ENCODE peak calls at places on chromosomes 5 and 9, in four cellular contexts. M, O, Z and H are unnamed samples.

GRCh38 chr5:141135030-141135717 is at the start of gene PCDHB5:
- DNase-seq in M (peak), O (peak), Z (no peak), H (no peak)

GRCh38 chr9:112562235-112562958 is 75.8 kb downstream of the KIAA1958 start:
- DNase-seq in M (no peak), O (no peak), Z (no peak), H (no peak)

GRCh38 chr5:150114773-150115408 is 28.5 kb upstream of the CSF1R start:
- DNase-seq in M (no peak), O (no peak), Z (peak), H (no peak)

GRCh38 chr5:33828611-33829286 is 63.0 kb downstream of the ADAMTS12 start:
- DNase-seq in M (no peak), O (no peak), Z (no peak), H (no peak)

GRCh38 chr5:170121321-170121720 is 15.6 kb downstream of the FOXI1 start:
- DNase-seq in M (peak), O (peak), Z (no peak), H (no peak)

GRCh38 chr5:42656661-42657035 is 100.0 kb upstream of the CCDC152 start:
- DNase-seq in M (peak), O (peak), Z (no peak), H (no peak)

GRCh38 chr9:30239875-30240274 is 2144.6 kb upstream of the ACO1 start:
- DNase-seq in M (no peak), O (no peak), Z (no peak), H (no peak)

GRCh38 chr9:123964756-123965155 is 34.8 kb upstream of the DENND1A start:
- DNase-seq in M (no peak), O (no peak), Z (no peak), H (no peak)

GRCh38 chr5:134026521-134027202 is 21.9 kb upstream of the VDAC1 start:
- DNase-seq in M (peak), O (peak), Z (peak), H (no peak)

GRCh38 chr5:9268226-9268625 is 277.6 kb downstream of the SEMA5A start:
- DNase-seq in M (peak), O (no peak), Z (no peak), H (no peak)

GRCh38 chr9:109975574-109976327 is 195.8 kb downstream of the PALM2AKAP2 start:
- DNase-seq in M (peak), O (no peak), Z (no peak), H (no peak)

GRCh38 chr5:4994994-4995393 is 145.1 kb upstream of the ADAMTS16 start:
- DNase-seq in M (peak), O (peak), Z (no peak), H (no peak)

GRCh38 chr9:115593587-115594091 is 475.7 kb upstream of the TNC start:
- DNase-seq in M (peak), O (peak), Z (no peak), H (no peak)

GRCh38 chr5:69217154-69217731 is 17.4 kb upstream of the CDK7 start:
- DNase-seq in M (no peak), O (no peak), Z (peak), H (no peak)

GRCh38 chr9:105444130-105444529 is 3.7 kb upstream of the FSD1L start:
- DNase-seq in M (no peak), O (peak), Z (no peak), H (no peak)

GRCh38 chr5:140240987-140241706 is 61.8 kb downstream of the PFDN1 start:
- DNase-seq in M (peak), O (peak), Z (peak), H (peak)

GRCh38 chr9:92333288-92333634 is 7.5 kb downstream of the CENPP start:
- DNase-seq in M (no peak), O (no peak), Z (no peak), H (no peak)

GRCh38 chr5:138458856-138459255 is 6.4 kb upstream of the EGR1 start:
- DNase-seq in M (no peak), O (no peak), Z (no peak), H (no peak)

DNA sequence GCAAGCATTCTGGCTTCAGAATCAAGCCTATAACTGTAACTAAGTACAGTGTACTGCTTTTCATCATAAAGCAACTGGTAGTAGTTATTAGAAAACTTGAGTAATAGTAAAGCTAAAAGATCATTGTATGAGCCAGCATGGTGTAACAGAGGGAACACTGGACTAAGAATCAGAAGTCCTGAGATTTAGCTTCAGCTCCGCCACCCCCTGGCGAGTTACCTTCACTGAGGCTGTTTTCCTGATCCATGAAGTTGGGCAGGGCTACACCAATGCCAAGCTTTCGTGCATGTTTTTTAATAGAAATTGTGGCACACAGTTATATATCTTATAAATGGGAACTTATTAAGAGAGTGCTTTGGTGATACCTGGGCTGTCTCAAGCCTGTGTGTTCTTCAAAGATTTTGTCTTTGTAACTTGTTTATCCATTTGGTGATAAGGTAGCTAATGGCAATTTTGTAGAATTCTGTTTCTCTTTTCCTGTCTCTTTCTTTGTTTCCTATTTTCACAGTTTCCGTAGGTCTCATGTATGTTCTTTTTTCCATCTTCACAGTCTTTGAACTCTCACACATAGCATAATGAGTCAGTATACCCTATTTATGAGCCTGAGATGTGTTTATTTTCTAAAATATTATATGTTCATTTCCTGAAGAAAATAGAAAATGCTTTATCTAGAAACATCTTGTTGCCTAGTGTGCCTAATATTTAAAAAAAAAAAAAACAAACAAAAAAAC is 102.3 kb downstream of the GDNF start:
- DNase-seq in M (no peak), O (no peak), Z (no peak), H (no peak)
- H3K4me3 ChIP-seq in M (no peak), O (no peak), Z (no peak), H (no peak)

DNA sequence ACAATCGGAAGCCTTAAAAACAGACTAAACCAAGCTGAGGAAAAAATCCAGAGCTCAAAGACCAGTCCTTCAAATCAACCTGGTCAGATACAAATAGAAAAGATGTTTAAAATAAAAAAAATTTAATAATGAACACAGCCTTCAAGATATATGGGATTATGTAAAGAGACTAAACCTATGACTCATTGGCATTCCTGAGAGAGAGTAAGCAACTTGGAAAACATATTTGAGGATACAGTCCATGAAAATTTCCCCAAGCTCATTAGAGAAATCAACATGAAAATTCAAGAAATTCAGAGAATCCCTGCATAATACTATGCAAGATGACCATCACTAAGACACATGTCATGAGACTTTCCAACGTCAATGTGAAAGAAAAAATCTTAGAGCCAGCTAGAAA is 513.0 kb upstream of the PTGER4 start:
- DNase-seq in M (peak), O (peak), Z (no peak), H (no peak)
- TF ChIP-seq CTCF in M (no peak), O (no peak), Z (no peak), H (no peak)

DNA sequence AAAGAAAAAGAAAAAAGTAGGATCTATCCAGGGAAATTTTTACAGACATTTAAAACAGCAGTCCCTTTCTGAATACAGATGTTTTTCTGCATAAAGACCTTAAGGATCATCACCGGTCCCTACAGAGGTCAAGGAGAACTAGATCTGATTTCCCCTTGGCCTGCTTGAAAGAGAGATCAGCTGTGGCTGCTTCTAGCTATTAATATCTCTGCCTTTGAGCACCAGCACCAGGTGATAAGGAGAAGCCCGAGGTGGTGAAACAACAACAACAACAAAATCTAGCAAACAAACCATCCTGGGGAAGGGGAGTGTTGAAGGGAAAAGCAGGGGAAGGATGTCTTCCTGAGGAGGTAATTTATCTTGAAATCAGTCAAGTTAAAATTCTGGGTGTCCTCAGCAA is 42.1 kb downstream of the ZNF366 start:
- DNase-seq in M (no peak), O (no peak), Z (no peak), H (no peak)
- H3K4me3 ChIP-seq in M (no peak), O (no peak), Z (no peak), H (no peak)

GRCh38 chr5:94157704-94158608 is 416.6 kb upstream of the POU5F2 start:
- DNase-seq in M (peak), O (no peak), Z (no peak), H (no peak)
- TF ChIP-seq CTCF in M (peak), O (no peak), Z (no peak), H (no peak)

GRCh38 chr9:76835571-76836283 is 70.2 kb downstream of the PRUNE2 start:
- DNase-seq in M (peak), O (peak), Z (no peak), H (no peak)
- H3K4me3 ChIP-seq in M (peak), O (no peak), Z (no peak), H (peak)

DNA sequence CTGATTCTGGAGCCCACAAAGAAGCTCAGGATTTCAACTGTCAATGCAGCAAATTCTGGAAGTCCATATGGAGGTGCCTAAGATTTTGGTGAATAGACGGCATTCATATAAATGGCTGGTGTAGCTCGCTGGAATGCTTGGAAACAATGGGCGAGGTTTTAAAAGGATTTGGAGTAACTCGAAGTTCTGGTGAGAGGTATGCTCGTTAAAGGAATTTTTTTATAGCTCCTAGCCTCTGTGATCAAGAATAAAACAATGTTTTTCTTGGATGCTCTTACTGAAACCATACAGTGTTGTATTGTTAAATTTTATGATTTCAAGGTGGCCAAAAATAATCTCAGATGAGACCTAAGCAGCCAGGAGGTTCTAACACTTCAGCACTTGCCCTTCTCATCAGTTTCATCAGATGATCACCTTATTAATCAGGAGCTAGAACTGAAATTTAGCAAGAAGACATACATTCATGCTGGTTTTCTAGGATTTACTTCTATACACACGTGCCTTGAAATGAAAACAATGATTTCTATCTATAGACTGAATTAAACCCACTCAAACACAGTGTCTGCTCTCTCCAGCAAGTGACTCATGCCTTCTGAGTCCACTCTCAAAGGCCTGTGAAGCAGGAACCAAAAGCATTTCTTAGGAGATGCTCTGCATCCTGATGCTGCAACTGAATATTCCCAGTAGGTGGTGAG is 79.2 kb downstream of the OTULIN start:
- DNase-seq in M (peak), O (no peak), Z (no peak), H (no peak)
- TF ChIP-seq CTCF in M (no peak), O (no peak), Z (no peak), H (no peak)

GRCh38 chr5:126868961-126869451 is 92.1 kb downstream of the LMNB1 start:
- DNase-seq in M (no peak), O (peak), Z (no peak), H (no peak)
- H3K4me3 ChIP-seq in M (peak), O (no peak), Z (peak), H (peak)

GRCh38 chr5:35440409-35440808 is 177.3 kb upstream of the SPEF2 start:
- DNase-seq in M (no peak), O (no peak), Z (no peak), H (no peak)

GRCh38 chr5:35438288-35438687 is 179.4 kb upstream of the SPEF2 start:
- DNase-seq in M (no peak), O (no peak), Z (no peak), H (no peak)

GRCh38 chr5:35438786-35439185 is 178.9 kb upstream of the SPEF2 start:
- DNase-seq in M (no peak), O (peak), Z (no peak), H (no peak)

GRCh38 chr5:35430381-35431162 is 187.1 kb upstream of the SPEF2 start:
- DNase-seq in M (no peak), O (peak), Z (no peak), H (no peak)

GRCh38 chr5:35436441-35437057 is 181.1 kb upstream of the SPEF2 start:
- DNase-seq in M (peak), O (peak), Z (no peak), H (no peak)
- TF ChIP-seq CTCF in M (peak), O (peak), Z (peak), H (peak)

DNA sequence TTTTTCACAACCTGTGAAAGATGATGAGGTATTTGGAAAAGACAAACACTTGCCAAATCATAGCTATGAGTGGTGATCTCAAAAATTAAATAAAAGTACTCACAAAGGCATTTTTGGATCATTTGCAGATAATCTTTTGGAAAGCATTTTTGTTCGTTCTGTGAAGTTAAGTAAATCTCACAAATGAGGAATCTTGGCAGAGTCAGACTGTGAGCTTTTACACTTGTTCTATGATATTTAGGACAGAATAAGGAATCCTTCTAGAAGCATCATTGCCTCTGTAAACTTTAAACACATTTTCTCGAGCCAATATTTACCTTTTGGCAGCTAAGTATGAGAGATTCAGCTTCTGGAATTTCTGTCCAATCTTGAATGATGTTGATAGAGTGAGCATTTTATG is 48.4 kb upstream of the SLCO6A1 start:
- DNase-seq in M (no peak), O (no peak), Z (no peak), H (no peak)
- H3K4me3 ChIP-seq in M (no peak), O (no peak), Z (no peak), H (no peak)

DNA sequence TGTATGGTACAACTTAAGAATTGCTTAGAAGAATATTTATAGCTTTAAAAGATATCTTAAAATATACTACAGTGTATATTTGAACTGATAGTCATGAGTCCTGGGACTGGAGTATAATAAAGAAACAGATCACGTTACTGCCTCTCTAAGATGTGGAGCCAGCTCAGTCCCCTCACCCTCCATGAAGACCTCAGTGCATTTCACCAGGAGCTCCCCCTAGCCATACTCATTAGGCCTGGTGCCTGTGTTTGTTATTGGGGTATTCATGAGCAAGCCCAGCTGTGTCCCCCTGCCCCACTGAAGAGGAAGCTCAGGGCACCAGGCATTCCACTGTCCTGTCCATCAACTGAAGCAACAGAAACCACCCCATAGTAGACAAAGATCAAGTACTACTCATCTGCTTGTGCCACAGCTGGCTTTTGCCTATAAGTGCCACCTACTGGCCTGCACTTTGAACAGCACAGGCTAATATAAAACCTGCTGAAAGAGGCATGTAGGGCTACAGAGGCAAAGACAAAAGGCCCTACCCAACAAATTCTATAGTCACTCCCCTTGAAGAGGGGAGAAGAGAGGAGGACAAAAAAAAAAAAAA is 850.2 kb upstream of the NUDT12 start:
- DNase-seq in M (peak), O (peak), Z (no peak), H (no peak)
- TF ChIP-seq CTCF in M (peak), O (peak), Z (no peak), H (no peak)